ENCODE peak calls at places on chromosomes 4 and X, in four cellular contexts. One of them, this sample, is unnamed.

GRCh38 chrX:95764972-95765451 is 919.6 kb upstream of the DIAPH2 start:
- DNase-seq in upper lobe of left lung: no peak
- DNase-seq in suprapubic skin: no peak
- DNase-seq in astrocyte of the spinal cord: peak
- DNase-seq in this sample: peak

GRCh38 chr4:93827272-93827947 is 1.1 kb upstream of the ATOH1 start:
- DNase-seq in upper lobe of left lung: peak
- DNase-seq in suprapubic skin: no peak
- DNase-seq in astrocyte of the spinal cord: no peak
- DNase-seq in this sample: no peak

GRCh38 chrX:114905251-114905650 is 112.2 kb downstream of the IL13RA2 start:
- DNase-seq in upper lobe of left lung: no peak
- DNase-seq in suprapubic skin: no peak
- DNase-seq in astrocyte of the spinal cord: no peak
- DNase-seq in this sample: peak

GRCh38 chr4:125464146-125464545 is 149.4 kb downstream of the FAT4 start:
- DNase-seq in upper lobe of left lung: no peak
- DNase-seq in suprapubic skin: no peak
- DNase-seq in astrocyte of the spinal cord: no peak
- DNase-seq in this sample: no peak

GRCh38 chr4:121932212-121932974 is 19.5 kb downstream of the TRPC3 start:
- DNase-seq in upper lobe of left lung: peak
- DNase-seq in suprapubic skin: no peak
- DNase-seq in astrocyte of the spinal cord: no peak
- DNase-seq in this sample: no peak

GRCh38 chr4:72357908-72358307 is 211.1 kb downstream of the ADAMTS3 start:
- DNase-seq in upper lobe of left lung: no peak
- DNase-seq in suprapubic skin: no peak
- DNase-seq in astrocyte of the spinal cord: no peak
- DNase-seq in this sample: no peak

GRCh38 chr4:26936284-26937065 is 75.8 kb downstream of the STIM2 start:
- DNase-seq in upper lobe of left lung: no peak
- DNase-seq in suprapubic skin: no peak
- DNase-seq in astrocyte of the spinal cord: no peak
- DNase-seq in this sample: peak

GRCh38 chr4:159297088-159297487 is 194.2 kb downstream of the RAPGEF2 start:
- DNase-seq in upper lobe of left lung: no peak
- DNase-seq in suprapubic skin: no peak
- DNase-seq in astrocyte of the spinal cord: no peak
- DNase-seq in this sample: no peak

GRCh38 chr4:182010876-182011275 is 232.3 kb upstream of the TENM3 start:
- DNase-seq in upper lobe of left lung: no peak
- DNase-seq in suprapubic skin: no peak
- DNase-seq in astrocyte of the spinal cord: peak
- DNase-seq in this sample: no peak

GRCh38 chr4:144970597-144970996 is 127.4 kb downstream of the ANAPC10 start:
- DNase-seq in upper lobe of left lung: no peak
- DNase-seq in suprapubic skin: no peak
- DNase-seq in astrocyte of the spinal cord: no peak
- DNase-seq in this sample: no peak

GRCh38 chr4:155569960-155570515 is 96.6 kb upstream of the GUCY1A1 start:
- DNase-seq in upper lobe of left lung: no peak
- DNase-seq in suprapubic skin: no peak
- DNase-seq in astrocyte of the spinal cord: peak
- DNase-seq in this sample: no peak

GRCh38 chr4:87819281-87819919 is 13.4 kb upstream of the MEPE start:
- DNase-seq in upper lobe of left lung: no peak
- DNase-seq in suprapubic skin: no peak
- DNase-seq in astrocyte of the spinal cord: peak
- DNase-seq in this sample: peak

GRCh38 chr4:151540728-151541437 is 131.9 kb downstream of the FHIP1A start:
- DNase-seq in upper lobe of left lung: no peak
- DNase-seq in suprapubic skin: no peak
- DNase-seq in astrocyte of the spinal cord: peak
- DNase-seq in this sample: peak

GRCh38 chrX:147884958-147885357 is 26.8 kb upstream of the FMR1 start:
- DNase-seq in upper lobe of left lung: no peak
- DNase-seq in suprapubic skin: no peak
- DNase-seq in astrocyte of the spinal cord: no peak
- DNase-seq in this sample: peak

GRCh38 chrX:143632625-143633387 is 3.1 kb downstream of the SLITRK4 start:
- DNase-seq in upper lobe of left lung: no peak
- DNase-seq in suprapubic skin: no peak
- DNase-seq in astrocyte of the spinal cord: no peak
- DNase-seq in this sample: peak

GRCh38 chr4:96354036-96354712 is 514.3 kb downstream of the PDHA2 start:
- DNase-seq in upper lobe of left lung: no peak
- DNase-seq in suprapubic skin: no peak
- DNase-seq in astrocyte of the spinal cord: peak
- DNase-seq in this sample: peak

GRCh38 chr4:181821039-181822004 is 421.9 kb upstream of the TENM3 start:
- DNase-seq in upper lobe of left lung: no peak
- DNase-seq in suprapubic skin: no peak
- DNase-seq in astrocyte of the spinal cord: peak
- DNase-seq in this sample: peak

GRCh38 chrX:49282647-49283011 is 13.0 kb downstream of the PPP1R3F start:
- DNase-seq in upper lobe of left lung: no peak
- DNase-seq in suprapubic skin: no peak
- DNase-seq in astrocyte of the spinal cord: peak
- DNase-seq in this sample: no peak

GRCh38 chrX:136849395-136849794 is 31.1 kb downstream of the RBMX start:
- DNase-seq in upper lobe of left lung: no peak
- DNase-seq in suprapubic skin: no peak
- DNase-seq in astrocyte of the spinal cord: no peak
- DNase-seq in this sample: no peak

GRCh38 chrX:147174596-147174995 is 360.1 kb upstream of the CXorf51A start:
- DNase-seq in upper lobe of left lung: no peak
- DNase-seq in suprapubic skin: no peak
- DNase-seq in astrocyte of the spinal cord: no peak
- DNase-seq in this sample: peak

GRCh38 chr4:47704693-47705325 is 133.1 kb downstream of the CORIN start:
- DNase-seq in upper lobe of left lung: no peak
- DNase-seq in suprapubic skin: no peak
- DNase-seq in astrocyte of the spinal cord: peak
- DNase-seq in this sample: peak

GRCh38 chr4:52093466-52093865 is 42.4 kb downstream of the SPATA18 start:
- DNase-seq in upper lobe of left lung: no peak
- DNase-seq in suprapubic skin: no peak
- DNase-seq in astrocyte of the spinal cord: no peak
- DNase-seq in this sample: no peak

GRCh38 chr4:53755656-53756055 is 164.4 kb upstream of the LNX1 start:
- DNase-seq in upper lobe of left lung: no peak
- DNase-seq in suprapubic skin: no peak
- DNase-seq in astrocyte of the spinal cord: no peak
- DNase-seq in this sample: no peak

GRCh38 chr4:37601527-37601926 is 84.6 kb downstream of the RELL1 start:
- DNase-seq in upper lobe of left lung: no peak
- DNase-seq in suprapubic skin: no peak
- DNase-seq in astrocyte of the spinal cord: peak
- DNase-seq in this sample: peak

GRCh38 chr4:70601422-70602039 is 9.5 kb downstream of the AMBN start:
- DNase-seq in upper lobe of left lung: no peak
- DNase-seq in suprapubic skin: no peak
- DNase-seq in astrocyte of the spinal cord: peak
- DNase-seq in this sample: peak

GRCh38 chrX:111869639-111870034 is 6.3 kb upstream of the TRPC5OS start:
- DNase-seq in upper lobe of left lung: no peak
- DNase-seq in suprapubic skin: no peak
- DNase-seq in astrocyte of the spinal cord: peak
- DNase-seq in this sample: peak

GRCh38 chr4:73189274-73189810 is 69.3 kb downstream of the ANKRD17 start:
- DNase-seq in upper lobe of left lung: no peak
- DNase-seq in suprapubic skin: no peak
- DNase-seq in astrocyte of the spinal cord: no peak
- DNase-seq in this sample: no peak

GRCh38 chr4:25792200-25792791 is 70.5 kb downstream of the SEL1L3 start:
- DNase-seq in upper lobe of left lung: no peak
- DNase-seq in suprapubic skin: no peak
- DNase-seq in astrocyte of the spinal cord: no peak
- DNase-seq in this sample: peak

GRCh38 chr4:3393171-3393570 is 48.6 kb upstream of the HGFAC start:
- DNase-seq in upper lobe of left lung: peak
- DNase-seq in suprapubic skin: no peak
- DNase-seq in astrocyte of the spinal cord: no peak
- DNase-seq in this sample: no peak

GRCh38 chr4:110959041-110959643 is 336.3 kb upstream of the PITX2 start:
- DNase-seq in upper lobe of left lung: no peak
- DNase-seq in suprapubic skin: no peak
- DNase-seq in astrocyte of the spinal cord: peak
- DNase-seq in this sample: peak

GRCh38 chr4:144353240-144353639 is 212.7 kb upstream of the GYPA start:
- DNase-seq in upper lobe of left lung: no peak
- DNase-seq in suprapubic skin: no peak
- DNase-seq in astrocyte of the spinal cord: no peak
- DNase-seq in this sample: no peak

GRCh38 chr4:78829296-78829695 is 53.1 kb downstream of the BMP2K start:
- DNase-seq in upper lobe of left lung: no peak
- DNase-seq in suprapubic skin: no peak
- DNase-seq in astrocyte of the spinal cord: peak
- DNase-seq in this sample: no peak

GRCh38 chr4:168634276-168634802 is 137.5 kb downstream of the PALLD start:
- DNase-seq in upper lobe of left lung: no peak
- DNase-seq in suprapubic skin: no peak
- DNase-seq in astrocyte of the spinal cord: peak
- DNase-seq in this sample: peak

GRCh38 chr4:78749972-78750727 is 26.0 kb upstream of the BMP2K start:
- DNase-seq in upper lobe of left lung: no peak
- DNase-seq in suprapubic skin: no peak
- DNase-seq in astrocyte of the spinal cord: no peak
- DNase-seq in this sample: no peak

GRCh38 chrX:13661735-13662536 is 9.0 kb downstream of the TCEANC start:
- DNase-seq in upper lobe of left lung: no peak
- DNase-seq in suprapubic skin: no peak
- DNase-seq in astrocyte of the spinal cord: no peak
- DNase-seq in this sample: no peak

GRCh38 chr4:153426207-153426886 is 39.8 kb upstream of the TMEM131L start:
- DNase-seq in upper lobe of left lung: no peak
- DNase-seq in suprapubic skin: no peak
- DNase-seq in astrocyte of the spinal cord: no peak
- DNase-seq in this sample: no peak

DNA sequence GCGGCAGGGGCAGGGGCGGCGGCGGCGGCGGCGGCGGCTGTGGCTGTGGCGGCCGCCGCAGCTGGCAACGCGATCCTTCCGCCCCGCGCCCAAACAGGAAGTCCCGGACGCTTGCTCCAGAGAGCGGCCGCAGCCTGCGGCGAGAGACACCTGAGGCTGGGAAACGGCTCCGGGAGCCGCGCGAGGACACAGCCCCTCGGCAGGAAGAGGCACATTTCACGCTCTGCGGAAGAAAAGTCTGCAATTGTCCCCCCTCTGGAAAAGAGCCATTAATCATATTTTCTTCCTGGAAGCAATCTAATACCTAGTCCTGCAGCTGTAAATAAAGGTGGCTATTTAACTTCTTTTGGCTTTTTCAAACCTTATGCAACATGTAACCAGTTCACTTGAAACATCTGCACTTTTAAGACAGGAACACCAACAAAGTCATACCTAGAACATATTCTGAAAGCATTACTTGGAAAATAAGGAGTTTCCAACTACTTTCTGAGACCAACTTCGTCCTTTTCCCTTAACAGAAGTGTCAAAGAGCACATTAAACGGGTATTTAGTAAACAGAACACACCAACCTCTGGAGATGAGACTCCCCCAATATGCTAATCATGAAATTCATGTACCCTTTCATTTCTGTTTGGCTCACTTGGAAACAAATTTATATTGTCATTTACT is 69.0 kb downstream of the NOCT start:
- DNase-seq in upper lobe of left lung: no peak
- DNase-seq in suprapubic skin: no peak
- DNase-seq in astrocyte of the spinal cord: no peak
- DNase-seq in this sample: no peak
- TF ChIP-seq CTCF in upper lobe of left lung: no peak
- TF ChIP-seq CTCF in suprapubic skin: no peak
- TF ChIP-seq CTCF in astrocyte of the spinal cord: no peak
- TF ChIP-seq CTCF in this sample: no peak

GRCh38 chrX:12349201-12349600 is 210.9 kb downstream of the FRMPD4 start:
- DNase-seq in upper lobe of left lung: no peak
- DNase-seq in suprapubic skin: no peak
- DNase-seq in astrocyte of the spinal cord: no peak
- DNase-seq in this sample: no peak
- TF ChIP-seq CTCF in upper lobe of left lung: no peak
- TF ChIP-seq CTCF in suprapubic skin: no peak
- TF ChIP-seq CTCF in astrocyte of the spinal cord: no peak
- TF ChIP-seq CTCF in this sample: no peak

GRCh38 chr4:184115399-184115798 is 102.3 kb downstream of the ENPP6 start:
- DNase-seq in upper lobe of left lung: no peak
- DNase-seq in suprapubic skin: peak
- DNase-seq in astrocyte of the spinal cord: no peak
- DNase-seq in this sample: no peak
- TF ChIP-seq CTCF in upper lobe of left lung: no peak
- TF ChIP-seq CTCF in suprapubic skin: no peak
- TF ChIP-seq CTCF in astrocyte of the spinal cord: no peak
- TF ChIP-seq CTCF in this sample: no peak

GRCh38 chrX:23012636-23013035 is 12.9 kb downstream of the DDX53 start:
- DNase-seq in upper lobe of left lung: no peak
- DNase-seq in suprapubic skin: no peak
- DNase-seq in astrocyte of the spinal cord: no peak
- DNase-seq in this sample: no peak

GRCh38 chrX:23012162-23012561 is 12.4 kb downstream of the DDX53 start:
- DNase-seq in upper lobe of left lung: no peak
- DNase-seq in suprapubic skin: no peak
- DNase-seq in astrocyte of the spinal cord: no peak
- DNase-seq in this sample: no peak

GRCh38 chrX:23003121-23003520 is 3.4 kb downstream of the DDX53 start:
- DNase-seq in upper lobe of left lung: no peak
- DNase-seq in suprapubic skin: no peak
- DNase-seq in astrocyte of the spinal cord: peak
- DNase-seq in this sample: no peak

DNA sequence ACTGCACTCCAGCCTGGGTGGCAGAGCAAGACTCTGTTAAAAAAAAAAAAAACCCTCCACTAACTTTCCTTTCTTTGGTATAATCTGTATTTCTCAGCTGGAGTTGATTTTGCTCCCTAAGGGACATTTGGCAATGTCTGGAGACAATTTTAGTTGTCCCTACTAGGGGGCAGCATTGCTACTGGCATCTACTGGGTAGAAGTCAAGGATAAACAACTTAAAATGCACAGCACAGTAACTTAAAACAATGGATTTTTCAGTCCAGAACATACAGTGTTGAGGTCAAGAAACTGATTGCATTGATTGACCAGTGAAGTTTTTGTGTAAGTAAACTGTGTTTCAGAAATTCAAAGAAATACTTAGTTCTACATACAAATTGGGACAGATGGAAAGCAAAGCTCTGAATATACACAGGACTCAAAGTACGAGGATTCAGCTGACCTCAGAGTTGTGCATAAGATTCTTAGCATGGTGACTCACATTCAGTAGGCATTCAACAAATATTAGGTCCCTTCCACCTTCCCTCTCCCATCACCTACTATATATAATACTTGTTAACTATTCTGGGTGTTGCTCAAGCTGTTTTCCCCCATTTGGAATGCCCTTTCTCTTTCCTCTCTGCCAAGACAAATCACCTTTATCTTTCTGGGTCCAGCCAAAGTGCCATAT is 8.8 kb downstream of the DDX53 start:
- DNase-seq in upper lobe of left lung: no peak
- DNase-seq in suprapubic skin: no peak
- DNase-seq in astrocyte of the spinal cord: peak
- DNase-seq in this sample: peak
- TF ChIP-seq CTCF in upper lobe of left lung: no peak
- TF ChIP-seq CTCF in suprapubic skin: no peak
- TF ChIP-seq CTCF in astrocyte of the spinal cord: peak
- TF ChIP-seq CTCF in this sample: peak

GRCh38 chrX:152343306-152343705 is 107.8 kb downstream of the GABRA3 start:
- DNase-seq in upper lobe of left lung: no peak
- DNase-seq in suprapubic skin: no peak
- DNase-seq in astrocyte of the spinal cord: no peak
- DNase-seq in this sample: peak
- TF ChIP-seq CTCF in upper lobe of left lung: no peak
- TF ChIP-seq CTCF in suprapubic skin: no peak
- TF ChIP-seq CTCF in astrocyte of the spinal cord: no peak
- TF ChIP-seq CTCF in this sample: peak

This sample was measured in MCF 10A.